ENCODE peak calls at places on chromosomes 13 and 19, in eight cellular contexts. One of them, this sample, is unnamed.

GRCh38 chr13:44713793-44714469 is 137.8 kb upstream of the TSC22D1 start:
- DNase-seq in cardiac fibroblast: peak; percentile 94
- DNase-seq in right lobe of liver: no peak
- DNase-seq in stomach: no peak
- DNase-seq in lower lobe of right lung: no peak
- DNase-seq in NT2/D1: peak; percentile 63
- DNase-seq in tibial nerve: no peak
- DNase-seq in epithelial cell of esophagus: peak; percentile 93
- DNase-seq in this sample: peak; percentile 68

GRCh38 chr13:33692531-33692930 is 125.4 kb upstream of the RFC3 start:
- DNase-seq in right lobe of liver: no peak
- DNase-seq in NT2/D1: no peak
- DNase-seq in cardiac fibroblast: no peak
- DNase-seq in tibial nerve: no peak
- DNase-seq in epithelial cell of esophagus: peak; percentile 55
- DNase-seq in stomach: no peak
- DNase-seq in lower lobe of right lung: no peak
- DNase-seq in this sample: no peak

GRCh38 chr19:32041681-32042292 is 303.6 kb upstream of the ZNF507 start:
- DNase-seq in right lobe of liver: no peak
- DNase-seq in cardiac fibroblast: peak; percentile 48
- DNase-seq in stomach: no peak
- DNase-seq in tibial nerve: no peak
- DNase-seq in epithelial cell of esophagus: peak; percentile 2
- DNase-seq in lower lobe of right lung: no peak
- DNase-seq in NT2/D1: peak; percentile 11
- DNase-seq in this sample: peak; percentile 46

GRCh38 chr19:10769533-10770491 is 51.9 kb downstream of the DNM2 start:
- DNase-seq in lower lobe of right lung: no peak
- DNase-seq in cardiac fibroblast: peak; percentile 52
- DNase-seq in epithelial cell of esophagus: peak; percentile 24
- DNase-seq in tibial nerve: peak; percentile 27
- DNase-seq in right lobe of liver: peak; percentile 81
- DNase-seq in NT2/D1: no peak
- DNase-seq in stomach: peak; percentile 36
- DNase-seq in this sample: peak; percentile 31

GRCh38 chr19:29670255-29670654 is 5.0 kb downstream of the PLEKHF1 start:
- DNase-seq in right lobe of liver: no peak
- DNase-seq in stomach: no peak
- DNase-seq in epithelial cell of esophagus: no peak
- DNase-seq in NT2/D1: no peak
- DNase-seq in tibial nerve: no peak
- DNase-seq in cardiac fibroblast: no peak
- DNase-seq in lower lobe of right lung: no peak
- DNase-seq in this sample: no peak

GRCh38 chr13:43698743-43699142 is 88.0 kb downstream of the ENOX1 start:
- DNase-seq in right lobe of liver: no peak
- DNase-seq in epithelial cell of esophagus: peak; percentile 12
- DNase-seq in tibial nerve: no peak
- DNase-seq in stomach: no peak
- DNase-seq in lower lobe of right lung: no peak
- DNase-seq in NT2/D1: no peak
- DNase-seq in cardiac fibroblast: peak; percentile 69
- DNase-seq in this sample: no peak

GRCh38 chr13:52599853-52600603 is 42.2 kb upstream of the HNRNPA1L2 start:
- DNase-seq in cardiac fibroblast: peak; percentile 10
- DNase-seq in epithelial cell of esophagus: peak; percentile 21
- DNase-seq in right lobe of liver: no peak
- DNase-seq in lower lobe of right lung: no peak
- DNase-seq in tibial nerve: no peak
- DNase-seq in stomach: no peak
- DNase-seq in NT2/D1: no peak
- DNase-seq in this sample: peak; percentile 52

GRCh38 chr13:42720116-42720857 is 61.1 kb upstream of the FAM216B start:
- DNase-seq in cardiac fibroblast: peak; percentile 99
- DNase-seq in lower lobe of right lung: no peak
- DNase-seq in NT2/D1: no peak
- DNase-seq in epithelial cell of esophagus: peak; percentile 98
- DNase-seq in tibial nerve: no peak
- DNase-seq in stomach: peak; percentile 28
- DNase-seq in right lobe of liver: no peak
- DNase-seq in this sample: peak; percentile 57

GRCh38 chr19:48158210-48158790 is 11.8 kb downstream of the LIG1 start:
- DNase-seq in NT2/D1: no peak
- DNase-seq in stomach: no peak
- DNase-seq in tibial nerve: no peak
- DNase-seq in epithelial cell of esophagus: no peak
- DNase-seq in right lobe of liver: no peak
- DNase-seq in lower lobe of right lung: no peak
- DNase-seq in cardiac fibroblast: no peak
- DNase-seq in this sample: no peak

GRCh38 chr19:39563408-39563807 is 23.4 kb upstream of the EID2 start:
- DNase-seq in lower lobe of right lung: no peak
- DNase-seq in right lobe of liver: no peak
- DNase-seq in stomach: no peak
- DNase-seq in NT2/D1: no peak
- DNase-seq in epithelial cell of esophagus: peak; percentile 67
- DNase-seq in cardiac fibroblast: no peak
- DNase-seq in tibial nerve: no peak
- DNase-seq in this sample: no peak

GRCh38 chr13:114027046-114027760 is 53.3 kb upstream of the C13orf46 start:
- DNase-seq in lower lobe of right lung: no peak
- DNase-seq in stomach: no peak
- DNase-seq in cardiac fibroblast: no peak
- DNase-seq in NT2/D1: no peak
- DNase-seq in right lobe of liver: no peak
- DNase-seq in epithelial cell of esophagus: no peak
- DNase-seq in tibial nerve: no peak
- DNase-seq in this sample: no peak

GRCh38 chr13:110706570-110707378 is 858 bp upstream of the CARS2 start:
- DNase-seq in epithelial cell of esophagus: no peak
- DNase-seq in lower lobe of right lung: no peak
- DNase-seq in NT2/D1: no peak
- DNase-seq in tibial nerve: no peak
- DNase-seq in cardiac fibroblast: no peak
- DNase-seq in right lobe of liver: no peak
- DNase-seq in stomach: no peak
- DNase-seq in this sample: no peak

GRCh38 chr13:27012482-27013197 is 159.0 kb downstream of the USP12 start:
- DNase-seq in NT2/D1: no peak
- DNase-seq in lower lobe of right lung: no peak
- DNase-seq in cardiac fibroblast: peak; percentile 70
- DNase-seq in stomach: no peak
- DNase-seq in tibial nerve: no peak
- DNase-seq in right lobe of liver: no peak
- DNase-seq in epithelial cell of esophagus: peak; percentile 88
- DNase-seq in this sample: no peak

GRCh38 chr13:46032341-46032740 is 20.2 kb downstream of the ZC3H13 start:
- DNase-seq in right lobe of liver: no peak
- DNase-seq in stomach: no peak
- DNase-seq in cardiac fibroblast: peak; percentile 65
- DNase-seq in epithelial cell of esophagus: no peak
- DNase-seq in NT2/D1: no peak
- DNase-seq in lower lobe of right lung: no peak
- DNase-seq in tibial nerve: no peak
- DNase-seq in this sample: no peak

GRCh38 chr13:59837101-59837500 is 326.6 kb downstream of the DIAPH3 start:
- DNase-seq in tibial nerve: no peak
- DNase-seq in NT2/D1: no peak
- DNase-seq in lower lobe of right lung: no peak
- DNase-seq in cardiac fibroblast: no peak
- DNase-seq in right lobe of liver: no peak
- DNase-seq in epithelial cell of esophagus: no peak
- DNase-seq in stomach: no peak
- DNase-seq in this sample: peak; percentile 71

GRCh38 chr13:27704681-27705080 is 83.0 kb downstream of the POLR1D start:
- DNase-seq in NT2/D1: no peak
- DNase-seq in tibial nerve: no peak
- DNase-seq in right lobe of liver: no peak
- DNase-seq in cardiac fibroblast: no peak
- DNase-seq in stomach: no peak
- DNase-seq in lower lobe of right lung: no peak
- DNase-seq in epithelial cell of esophagus: no peak
- DNase-seq in this sample: no peak

GRCh38 chr19:49840321-49840720 is 10.6 kb upstream of the PTOV1 start:
- DNase-seq in NT2/D1: no peak
- DNase-seq in lower lobe of right lung: no peak
- DNase-seq in tibial nerve: no peak
- DNase-seq in right lobe of liver: no peak
- DNase-seq in stomach: no peak
- DNase-seq in cardiac fibroblast: no peak
- DNase-seq in epithelial cell of esophagus: no peak
- DNase-seq in this sample: no peak

GRCh38 chr13:109182777-109183465 is 553.5 kb downstream of the MYO16 start:
- DNase-seq in NT2/D1: no peak
- DNase-seq in epithelial cell of esophagus: no peak
- DNase-seq in cardiac fibroblast: no peak
- DNase-seq in tibial nerve: no peak
- DNase-seq in lower lobe of right lung: no peak
- DNase-seq in stomach: no peak
- DNase-seq in right lobe of liver: no peak
- DNase-seq in this sample: no peak

GRCh38 chr19:19407640-19407933 is 2.1 kb downstream of the GATAD2A start:
- DNase-seq in cardiac fibroblast: no peak
- DNase-seq in lower lobe of right lung: no peak
- DNase-seq in epithelial cell of esophagus: no peak
- DNase-seq in right lobe of liver: no peak
- DNase-seq in tibial nerve: no peak
- DNase-seq in NT2/D1: no peak
- DNase-seq in stomach: no peak
- DNase-seq in this sample: no peak
- H3K4me3 ChIP-seq in cardiac fibroblast: peak overlapping the region; percentile 77
- H3K4me3 ChIP-seq in lower lobe of right lung: peak overlapping the region; percentile 88
- H3K4me3 ChIP-seq in epithelial cell of esophagus: no peak overlapping the region
- H3K4me3 ChIP-seq in right lobe of liver: no peak overlapping the region
- H3K4me3 ChIP-seq in tibial nerve: no peak overlapping the region
- H3K4me3 ChIP-seq in NT2/D1: no peak overlapping the region
- H3K4me3 ChIP-seq in stomach: no peak overlapping the region
- H3K4me3 ChIP-seq in this sample: no peak overlapping the region

DNA sequence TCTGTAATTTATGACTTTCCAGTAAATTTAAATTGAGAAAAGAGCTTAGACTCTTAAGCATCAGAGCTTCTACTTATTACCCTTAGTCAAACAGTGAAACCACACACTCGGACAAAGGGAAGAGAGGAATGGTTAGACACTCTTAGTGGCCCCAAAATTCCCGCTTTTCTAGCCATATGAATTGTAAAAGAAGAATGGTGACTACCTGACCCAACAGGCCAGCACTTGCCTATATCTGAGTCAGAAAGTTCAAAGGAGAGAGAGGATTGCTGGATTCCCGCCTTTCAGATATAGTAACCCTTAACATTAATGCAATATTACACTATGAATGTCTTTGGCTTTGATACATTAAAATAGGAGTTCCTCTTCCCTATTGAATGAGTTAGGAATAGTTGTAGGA is 317.3 kb downstream of the PCDH17 start:
- DNase-seq in NT2/D1: no peak
- DNase-seq in tibial nerve: no peak
- DNase-seq in epithelial cell of esophagus: peak; percentile 36
- DNase-seq in lower lobe of right lung: no peak
- DNase-seq in stomach: no peak
- DNase-seq in right lobe of liver: no peak
- DNase-seq in cardiac fibroblast: no peak
- DNase-seq in this sample: no peak
- H3K4me3 ChIP-seq in NT2/D1: no peak overlapping the region
- H3K4me3 ChIP-seq in tibial nerve: no peak overlapping the region
- H3K4me3 ChIP-seq in epithelial cell of esophagus: no peak overlapping the region
- H3K4me3 ChIP-seq in lower lobe of right lung: no peak overlapping the region
- H3K4me3 ChIP-seq in stomach: no peak overlapping the region
- H3K4me3 ChIP-seq in right lobe of liver: no peak overlapping the region
- H3K4me3 ChIP-seq in cardiac fibroblast: no peak overlapping the region
- H3K4me3 ChIP-seq in this sample: no peak overlapping the region

GRCh38 chr19:33621811-33622504 is at the start of gene CHST8:
- DNase-seq in epithelial cell of esophagus: peak; percentile 22
- DNase-seq in cardiac fibroblast: peak; percentile 22
- DNase-seq in lower lobe of right lung: no peak
- DNase-seq in right lobe of liver: peak; percentile 55
- DNase-seq in stomach: peak; percentile 42
- DNase-seq in NT2/D1: peak; percentile 28
- DNase-seq in tibial nerve: no peak
- DNase-seq in this sample: peak; percentile 55
- H3K4me3 ChIP-seq in epithelial cell of esophagus: no peak within 1 kb of the TSS
- H3K4me3 ChIP-seq in cardiac fibroblast: peak within 1 kb of the TSS; percentile 26
- H3K4me3 ChIP-seq in lower lobe of right lung: peak within 1 kb of the TSS; percentile 50
- H3K4me3 ChIP-seq in right lobe of liver: peak within 1 kb of the TSS; percentile 9
- H3K4me3 ChIP-seq in stomach: peak within 1 kb of the TSS; percentile 46
- H3K4me3 ChIP-seq in NT2/D1: peak within 1 kb of the TSS; percentile 53
- H3K4me3 ChIP-seq in tibial nerve: peak within 1 kb of the TSS; percentile 29
- H3K4me3 ChIP-seq in this sample: peak within 1 kb of the TSS; percentile 35

GRCh38 chr19:35958660-35959039 is 22.5 kb downstream of the LRFN3 start:
- DNase-seq in stomach: no peak
- DNase-seq in cardiac fibroblast: no peak
- DNase-seq in tibial nerve: no peak
- DNase-seq in epithelial cell of esophagus: no peak
- DNase-seq in NT2/D1: no peak
- DNase-seq in right lobe of liver: no peak
- DNase-seq in lower lobe of right lung: no peak
- DNase-seq in this sample: no peak
- H3K4me3 ChIP-seq in stomach: peak overlapping the region; percentile 9
- H3K4me3 ChIP-seq in cardiac fibroblast: no peak overlapping the region
- H3K4me3 ChIP-seq in tibial nerve: no peak overlapping the region
- H3K4me3 ChIP-seq in epithelial cell of esophagus: no peak overlapping the region
- H3K4me3 ChIP-seq in NT2/D1: peak overlapping the region; percentile 39
- H3K4me3 ChIP-seq in right lobe of liver: no peak overlapping the region
- H3K4me3 ChIP-seq in lower lobe of right lung: peak overlapping the region; percentile 36
- H3K4me3 ChIP-seq in this sample: no peak overlapping the region

GRCh38 chr19:16889429-16889882 is 657 bp downstream of the F2RL3 start:
- DNase-seq in cardiac fibroblast: no peak
- DNase-seq in lower lobe of right lung: no peak
- DNase-seq in NT2/D1: no peak
- DNase-seq in right lobe of liver: no peak
- DNase-seq in tibial nerve: no peak
- DNase-seq in epithelial cell of esophagus: no peak
- DNase-seq in stomach: no peak
- DNase-seq in this sample: no peak
- H3K4me3 ChIP-seq in cardiac fibroblast: no peak overlapping the region
- H3K4me3 ChIP-seq in lower lobe of right lung: peak overlapping the region; percentile 49
- H3K4me3 ChIP-seq in NT2/D1: no peak overlapping the region
- H3K4me3 ChIP-seq in right lobe of liver: no peak overlapping the region
- H3K4me3 ChIP-seq in tibial nerve: no peak overlapping the region
- H3K4me3 ChIP-seq in epithelial cell of esophagus: no peak overlapping the region
- H3K4me3 ChIP-seq in stomach: peak overlapping the region; percentile 22
- H3K4me3 ChIP-seq in this sample: no peak overlapping the region